ENCODE peak calls at places on chromosomes 11 and 22, in eight cellular contexts. Y is left ventricle myocardium inferior, B is hepatocyte, N is mesendoderm, E is right cardiac atrium, L is heart right ventricle, W is PC-3, M is heart left ventricle. S is an unnamed sample.

GRCh38 chr11:23585700-23586099 is 725.4 kb upstream of the CCDC179 start:
- DNase-seq in Y (no peak), B (no peak), N (no peak), E (no peak), L (no peak), W (no peak), M (no peak), S (no peak)

GRCh38 chr11:128841461-128842072 is 25.5 kb downstream of the KCNJ1 start:
- DNase-seq in Y (no peak), B (no peak), N (no peak), E (no peak), L (no peak), W (no peak), M (no peak), S (no peak)

GRCh38 chr22:27873476-27873875 is 45.6 kb downstream of the PITPNB start:
- DNase-seq in Y (peak; percentile 22), B (no peak), N (no peak), E (peak; percentile 58), L (no peak), W (no peak), M (peak; percentile 76), S (peak; percentile 79)

GRCh38 chr22:29815580-29815979 is 22.5 kb downstream of the ASCC2 start:
- DNase-seq in Y (no peak), B (no peak), N (no peak), E (peak; percentile 68), L (no peak), W (no peak), M (no peak), S (no peak)

GRCh38 chr22:46577361-46578249 is 40.2 kb upstream of the CELSR1 start:
- DNase-seq in Y (peak; percentile 28), B (peak; percentile 33), N (no peak), E (peak; percentile 72), L (peak; percentile 44), W (no peak), M (peak; percentile 52), S (no peak)

GRCh38 chr22:47595122-47595521 is 832.7 kb downstream of the TBC1D22A start:
- DNase-seq in Y (no peak), B (no peak), N (no peak), E (no peak), L (no peak), W (no peak), M (no peak), S (no peak)

GRCh38 chr22:26949193-26949592 is 291.8 kb downstream of the MIAT start:
- DNase-seq in Y (no peak), B (peak; percentile 43), N (peak; percentile 15), E (peak; percentile 47), L (no peak), W (peak; percentile 4), M (no peak), S (no peak)

GRCh38 chr11:2366733-2367132 is 10.4 kb upstream of the CD81 start:
- DNase-seq in Y (no peak), B (no peak), N (no peak), E (peak; percentile 51), L (no peak), W (no peak), M (no peak), S (no peak)

GRCh38 chr22:48872271-48873260 is 955.1 kb downstream of the BRD1 start:
- DNase-seq in Y (peak; percentile 8), B (no peak), N (no peak), E (no peak), L (no peak), W (no peak), M (no peak), S (peak; percentile 39)

GRCh38 chr11:118230088-118230487 is 5.3 kb upstream of the JAML start:
- DNase-seq in Y (no peak), B (no peak), N (no peak), E (no peak), L (no peak), W (no peak), M (no peak), S (no peak)

GRCh38 chr22:44347549-44347948 is 34.8 kb upstream of the SHISAL1 start:
- DNase-seq in Y (no peak), B (no peak), N (no peak), E (peak; percentile 24), L (no peak), W (no peak), M (no peak), S (no peak)

GRCh38 chr22:50035976-50036375 is 22.1 kb downstream of the TTLL8 start:
- DNase-seq in Y (no peak), B (no peak), N (no peak), E (no peak), L (no peak), W (no peak), M (no peak), S (no peak)
- H3K4me1 ChIP-seq in Y (no peaks in the 10 kb centered on the region), B (no peaks in the 10 kb centered on the region), N (no peaks in the 10 kb centered on the region), E (no peaks in the 10 kb centered on the region), L (no peaks in the 10 kb centered on the region), W (no peaks in the 10 kb centered on the region), M (no peaks in the 10 kb centered on the region), S (no peaks in the 10 kb centered on the region)

DNA sequence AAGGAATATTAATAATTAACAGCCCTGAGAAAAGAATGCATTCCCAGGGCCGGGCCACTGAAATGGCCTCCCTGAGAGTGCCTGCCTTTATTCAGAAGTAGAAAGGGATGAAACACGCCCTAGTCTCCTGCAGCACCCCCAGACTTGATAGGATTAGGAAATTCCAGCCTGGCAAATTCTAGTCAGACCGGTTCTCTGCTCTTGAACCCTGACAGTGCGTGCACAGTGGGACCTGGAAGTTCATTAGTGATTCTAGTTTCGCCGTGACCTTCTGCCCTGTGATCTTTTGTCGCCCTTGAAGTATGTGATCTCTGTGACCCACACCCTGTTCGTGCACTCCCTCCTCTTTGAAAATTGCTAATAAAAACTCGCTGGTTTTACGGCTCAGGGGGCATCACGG is 2.1 kb upstream of the GSTP1 start:
- DNase-seq in Y (no peak), B (peak; percentile 67), N (peak; percentile 69), E (no peak), L (no peak), W (no peak), M (no peak), S (no peak)
- H3K27ac ChIP-seq in Y (no peak overlapping the region), B (peak overlapping the region; percentile 84), N (no peak overlapping the region), E (no peak overlapping the region), L (no peak overlapping the region), W (no peak overlapping the region), M (no peak overlapping the region), S (no peak overlapping the region)

DNA sequence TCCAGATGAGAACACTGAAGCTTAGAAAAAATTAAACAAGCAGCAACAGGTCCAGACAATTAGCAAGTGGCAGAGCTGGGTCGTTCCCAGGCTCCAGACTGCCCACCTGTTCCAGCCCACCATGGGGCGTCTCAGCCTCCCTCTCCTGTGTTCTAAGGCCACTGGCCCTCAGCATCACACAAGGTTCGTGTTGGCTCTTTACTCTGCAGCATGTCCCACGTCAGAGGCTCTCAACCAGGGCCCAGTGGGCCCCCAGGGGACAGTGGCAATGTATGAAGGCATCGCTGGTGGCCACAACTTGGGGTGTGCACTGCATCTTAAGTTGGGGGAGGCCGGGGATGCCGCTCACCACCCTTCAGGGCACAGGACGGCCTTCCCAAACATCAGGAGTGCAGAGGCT is 6.2 kb downstream of the PDGFB start:
- DNase-seq in Y (no peak), B (no peak), N (no peak), E (peak; percentile 47), L (no peak), W (no peak), M (no peak), S (no peak)
- H3K4me1 ChIP-seq in Y (peaks cover 98% of the 10 kb centered on the region), B (peaks cover 32% of the 10 kb centered on the region), N (peaks cover 14% of the 10 kb centered on the region), E (peaks cover 23% of the 10 kb centered on the region), L (peaks cover 56% of the 10 kb centered on the region), W (peaks cover 33% of the 10 kb centered on the region), M (peaks cover 32% of the 10 kb centered on the region), S (peaks cover 18% of the 10 kb centered on the region)

DNA sequence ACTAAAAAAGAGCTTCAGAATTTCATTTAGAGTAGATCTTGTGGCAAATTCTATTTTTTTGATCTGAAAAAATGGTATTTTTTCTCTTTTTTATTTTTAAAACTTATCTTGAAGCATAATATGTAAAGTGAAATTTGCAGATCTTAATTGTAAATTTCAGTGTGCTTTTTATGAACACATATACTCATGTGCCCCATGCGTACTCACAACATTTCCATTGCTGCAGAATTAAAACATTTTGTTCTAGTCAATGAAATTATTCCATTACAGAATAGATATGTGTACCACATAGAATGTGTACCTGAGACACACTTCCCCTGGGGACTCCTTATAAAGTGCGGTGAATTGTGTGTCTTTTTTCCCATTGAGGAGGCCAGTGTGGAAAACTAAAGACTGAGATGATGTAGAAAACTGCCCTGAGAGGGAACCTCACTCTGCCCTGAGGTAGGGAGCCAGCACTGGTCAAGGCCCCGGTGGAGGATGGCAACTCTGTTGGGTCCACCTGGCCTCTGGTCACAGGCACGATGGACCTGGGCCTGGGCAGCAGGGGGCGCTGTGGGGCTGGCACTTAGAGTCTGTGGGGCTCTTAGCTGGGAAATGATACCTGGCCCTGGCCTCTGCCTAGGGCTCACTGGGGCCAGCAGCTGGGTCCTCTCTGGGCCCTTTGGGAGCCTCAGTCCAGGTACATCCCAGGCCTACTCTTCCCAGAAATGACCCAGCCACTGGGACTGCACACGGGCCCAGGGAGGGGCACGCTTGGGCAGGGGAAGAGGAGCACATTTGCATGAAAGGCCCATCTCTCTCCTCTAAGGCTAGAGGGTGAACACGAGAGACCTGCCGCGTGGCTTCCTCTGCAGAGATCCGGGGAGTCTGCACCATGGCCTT is 77.9 kb upstream of the TOP3B start:
- DNase-seq in Y (peak; percentile 36), B (peak; percentile 64), N (peak; percentile 67), E (peak; percentile 77), L (peak; percentile 56), W (peak; percentile 58), M (peak; percentile 53), S (no peak)
- H3K27ac ChIP-seq in Y (peak overlapping the region; percentile 72), B (peak overlapping the region; percentile 86), N (no peak overlapping the region), E (no peak overlapping the region), L (peak overlapping the region; percentile 49), W (no peak overlapping the region), M (no peak overlapping the region), S (no peak overlapping the region)

GRCh38 chr11:75143420-75143731 is 7.5 kb upstream of the SLCO2B1 start:
- DNase-seq in Y (no peak), B (no peak), N (no peak), E (no peak), L (no peak), W (no peak), M (no peak), S (no peak)
- H3K4me1 ChIP-seq in Y (peaks cover 31% of the 10 kb centered on the region), B (peaks cover 18% of the 10 kb centered on the region), N (no peaks in the 10 kb centered on the region), E (peaks cover 3% of the 10 kb centered on the region), L (peaks cover 17% of the 10 kb centered on the region), W (peaks cover 11% of the 10 kb centered on the region), M (no peaks in the 10 kb centered on the region), S (no peaks in the 10 kb centered on the region)

DNA sequence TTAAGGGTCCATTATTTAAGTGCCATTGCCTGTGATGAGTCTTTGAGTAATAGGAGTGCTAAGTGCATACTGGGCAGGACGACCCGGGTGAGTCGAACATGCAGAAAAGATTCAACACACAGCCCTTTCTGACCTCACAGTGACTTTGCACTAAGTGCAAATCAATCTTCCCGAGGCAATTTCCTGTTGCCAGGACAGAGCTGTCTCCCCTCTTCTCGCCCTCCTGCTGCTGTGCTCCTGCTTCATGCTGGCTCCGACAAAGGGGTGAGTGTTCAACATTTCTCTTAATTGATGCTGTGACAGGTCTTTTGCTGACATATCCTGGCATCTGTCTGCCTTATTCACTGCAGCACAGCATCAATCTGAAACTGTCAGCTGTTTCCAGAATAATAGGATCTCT is 42.0 kb downstream of the MCHR1 start:
- DNase-seq in Y (no peak), B (peak; percentile 37), N (peak; percentile 73), E (no peak), L (no peak), W (peak; percentile 21), M (no peak), S (no peak)
- H3K27ac ChIP-seq in Y (no peak overlapping the region), B (peak overlapping the region; percentile 36), N (peak overlapping the region; percentile 25), E (no peak overlapping the region), L (no peak overlapping the region), W (no peak overlapping the region), M (no peak overlapping the region), S (peak overlapping the region; percentile 55)